ENCODE peak calls at places on chromosomes 1 and 21, in four cellular contexts. O, A, Y and F are unnamed samples.
A peak's percentile ranks its signal among the peaks of the same experiment; 100 is the strongest.

GRCh38 chr1:52662645-52663313 is 29.8 kb downstream of the SHISAL2A start:
- DNase-seq in A (no peak), O (peak; percentile 88), Y (peak; percentile 59), F (no peak)

GRCh38 chr1:107609808-107610207 is 355.2 kb downstream of the VAV3 start:
- DNase-seq in O (no peak), A (no peak), Y (no peak), F (no peak)

GRCh38 chr1:218498061-218498938 is 153.2 kb downstream of the TGFB2 start:
- DNase-seq in O (peak; percentile 70), A (no peak), Y (peak; percentile 90), F (no peak)

GRCh38 chr1:201528631-201529260 is 10.2 kb upstream of the NAV1 start:
- DNase-seq in Y (no peak), O (no peak), A (no peak), F (no peak)

GRCh38 chr1:53601031-53601745 is 137.8 kb downstream of the GLIS1 start:
- DNase-seq in Y (no peak), O (no peak), A (peak; percentile 34), F (no peak)

GRCh38 chr1:194055545-194055944 is 869.1 kb upstream of the B3GALT2 start:
- DNase-seq in A (no peak), Y (no peak), O (no peak), F (no peak)

GRCh38 chr1:22673486-22674409 is 20.7 kb downstream of the C1QB start:
- DNase-seq in Y (peak; percentile 48), A (peak; percentile 89), O (no peak), F (no peak)

GRCh38 chr1:176216031-176216430 is 8.9 kb upstream of the COP1 start:
- DNase-seq in O (no peak), A (no peak), Y (no peak), F (no peak)

GRCh38 chr1:91502882-91503184 is 2.2 kb downstream of the CDC7 start:
- DNase-seq in A (no peak), O (no peak), Y (peak; percentile 5), F (no peak)

GRCh38 chr1:24765308-24765988 is 20.2 kb downstream of the CLIC4 start:
- DNase-seq in A (no peak), O (no peak), Y (peak; percentile 49), F (no peak)

GRCh38 chr1:178694923-178695525 is 30.0 kb upstream of the RALGPS2 start:
- DNase-seq in O (no peak), Y (no peak), A (no peak), F (no peak)

GRCh38 chr1:186304982-186305949 is 69.8 kb downstream of the TPR start:
- DNase-seq in A (no peak), O (no peak), Y (peak; percentile 57), F (no peak)

GRCh38 chr1:155072531-155073289 is 5.9 kb upstream of the EFNA3 start:
- DNase-seq in A (no peak), O (no peak), Y (no peak), F (no peak)

GRCh38 chr1:25245393-25245792 is 1.9 kb downstream of the RSRP1 start:
- DNase-seq in A (no peak), O (peak; percentile 9), Y (no peak), F (no peak)

GRCh38 chr21:38297193-38297592 is 40.4 kb downstream of the KCNJ15 start:
- DNase-seq in Y (peak; percentile 43), A (no peak), O (no peak), F (no peak)

GRCh38 chr1:19974822-19975416 is 4.5 kb downstream of the PLA2G2A start:
- DNase-seq in O (peak; percentile 43), A (no peak), Y (peak; percentile 58), F (no peak)

GRCh38 chr1:164716992-164717703 is 158.2 kb downstream of the PBX1 start:
- DNase-seq in A (no peak), Y (peak; percentile 82), O (no peak), F (no peak)

GRCh38 chr1:166590161-166590560 is 249.1 kb upstream of the POGK start:
- DNase-seq in Y (no peak), A (no peak), O (no peak), F (no peak)

GRCh38 chr1:28313710-28314510 is 14.9 kb upstream of the MED18 start:
- DNase-seq in A (peak; percentile 89), O (peak; percentile 50), Y (peak; percentile 44), F (no peak)

GRCh38 chr1:37143818-37144217 is 109.5 kb upstream of the GRIK3 start:
- DNase-seq in Y (no peak), O (peak; percentile 9), A (no peak), F (no peak)

GRCh38 chr1:39668111-39668510 is 3.8 kb downstream of the NT5C1A start:
- DNase-seq in A (no peak), Y (no peak), O (no peak), F (no peak)

GRCh38 chr21:16554522-16554921 is 824.7 kb downstream of the USP25 start:
- DNase-seq in A (no peak), Y (no peak), O (no peak), F (no peak)

GRCh38 chr1:71464016-71464415 is 383.2 kb upstream of the ZRANB2 start:
- DNase-seq in O (no peak), Y (peak; percentile 1), A (no peak), F (no peak)

GRCh38 chr1:37509181-37509580 is 5.4 kb downstream of the MEAF6 start:
- DNase-seq in O (no peak), A (no peak), Y (peak; percentile 33), F (no peak)

GRCh38 chr1:5338466-5338865 is 653.8 kb downstream of the NPHP4 start:
- DNase-seq in O (no peak), A (no peak), Y (no peak), F (no peak)

GRCh38 chr1:160625725-160626498 is 20.9 kb downstream of the SLAMF1 start:
- DNase-seq in O (no peak), Y (no peak), A (no peak), F (no peak)

GRCh38 chr1:50271968-50272578 is 151.2 kb downstream of the DMRTA2 start:
- DNase-seq in O (peak; percentile 53), A (no peak), Y (no peak), F (no peak)

GRCh38 chr1:20729155-20729931 is 3.2 kb downstream of the SH2D5 start:
- DNase-seq in Y (no peak), A (peak; percentile 58), O (peak; percentile 38), F (peak; percentile 25)

GRCh38 chr21:32753818-32754610 is 17.5 kb downstream of the PAXBP1 start:
- DNase-seq in O (no peak), A (no peak), Y (no peak), F (no peak)